ENCODE peak calls at places on chromosomes 16 and 17, in five cellular contexts. Q is brain microvascular endothelial cell, R is endothelial cell of umbilical vein, T is stomach, B is tibial artery. D is an unnamed sample.

GRCh38 chr17:43734376-43734775 is 24.2 kb downstream of the SOST start:
- DNase-seq in Q (peak), R (no peak), T (no peak), B (no peak), D (no peak)

GRCh38 chr17:82004485-82005455 is 17.9 kb downstream of the CENPX start:
- DNase-seq in Q (no peak), R (no peak), T (no peak), B (no peak), D (no peak)

GRCh38 chr17:4038076-4038475 is 73.8 kb upstream of the ATP2A3 start:
- DNase-seq in Q (no peak), R (no peak), T (no peak), B (no peak), D (no peak)

GRCh38 chr16:25111403-25112166 is at the start of gene LCMT1:
- DNase-seq in Q (peak), R (peak), T (peak), B (peak), D (peak)

GRCh38 chr16:88773812-88774291 is 11.2 kb downstream of the PIEZO1 start:
- DNase-seq in Q (peak), R (peak), T (peak), B (peak), D (no peak)

GRCh38 chr17:67759355-67760171 is 41.8 kb downstream of the NOL11 start:
- DNase-seq in Q (peak), R (no peak), T (no peak), B (no peak), D (no peak)

GRCh38 chr17:82184761-82185160 is 27.9 kb downstream of the CCDC57 start:
- DNase-seq in Q (no peak), R (no peak), T (no peak), B (no peak), D (no peak)

GRCh38 chr16:76214856-76215255 is 62.3 kb upstream of the CNTNAP4 start:
- DNase-seq in Q (no peak), R (no peak), T (no peak), B (no peak), D (no peak)

GRCh38 chr16:24635900-24636610 is 93.4 kb upstream of the TNRC6A start:
- DNase-seq in Q (peak), R (peak), T (peak), B (peak), D (no peak)

GRCh38 chr17:75096082-75096625 is 8.4 kb downstream of the SLC16A5 start:
- DNase-seq in Q (peak), R (peak), T (peak), B (peak), D (no peak)

GRCh38 chr16:74448990-74449389 is 27.7 kb upstream of the CLEC18B start:
- DNase-seq in Q (peak), R (peak), T (peak), B (peak), D (no peak)

GRCh38 chr16:17526956-17527355 is 56.2 kb upstream of the XYLT1 start:
- DNase-seq in Q (no peak), R (no peak), T (no peak), B (no peak), D (no peak)

GRCh38 chr17:63447688-63448005 is 1.5 kb upstream of the CYB561 start:
- DNase-seq in Q (no peak), R (peak), T (peak), B (no peak), D (no peak)

GRCh38 chr16:27298132-27298531 is 15.6 kb upstream of the IL4R start:
- DNase-seq in Q (no peak), R (no peak), T (no peak), B (no peak), D (no peak)

GRCh38 chr17:50100480-50100883 is 5.3 kb downstream of the PDK2 start:
- DNase-seq in Q (no peak), R (no peak), T (no peak), B (no peak), D (no peak)

GRCh38 chr17:19384723-19385391 is 2.1 kb downstream of the MFAP4 start:
- DNase-seq in Q (no peak), R (no peak), T (peak), B (peak), D (no peak)

GRCh38 chr17:69363488-69364210 is 36.7 kb upstream of the ABCA5 start:
- DNase-seq in Q (no peak), R (no peak), T (no peak), B (no peak), D (no peak)

GRCh38 chr17:35896011-35896587 is 15.9 kb upstream of the CCL5 start:
- DNase-seq in Q (peak), R (no peak), T (no peak), B (no peak), D (no peak)

GRCh38 chr16:3696425-3697218 is 20.7 kb downstream of the TRAP1 start:
- DNase-seq in Q (peak), R (no peak), T (peak), B (no peak), D (no peak)

GRCh38 chr17:15652960-15653359 is 31.2 kb downstream of the TRIM16 start:
- DNase-seq in Q (no peak), R (no peak), T (no peak), B (no peak), D (no peak)

GRCh38 chr17:15649861-15650391 is 30.4 kb upstream of the FBXW10B start:
- DNase-seq in Q (peak), R (peak), T (peak), B (peak), D (no peak)

GRCh38 chr17:15648384-15648783 is 28.9 kb upstream of the FBXW10B start:
- DNase-seq in Q (no peak), R (no peak), T (no peak), B (no peak), D (no peak)

GRCh38 chr17:15651001-15651582 is 31.6 kb upstream of the FBXW10B start:
- DNase-seq in Q (no peak), R (no peak), T (no peak), B (no peak), D (no peak)

DNA sequence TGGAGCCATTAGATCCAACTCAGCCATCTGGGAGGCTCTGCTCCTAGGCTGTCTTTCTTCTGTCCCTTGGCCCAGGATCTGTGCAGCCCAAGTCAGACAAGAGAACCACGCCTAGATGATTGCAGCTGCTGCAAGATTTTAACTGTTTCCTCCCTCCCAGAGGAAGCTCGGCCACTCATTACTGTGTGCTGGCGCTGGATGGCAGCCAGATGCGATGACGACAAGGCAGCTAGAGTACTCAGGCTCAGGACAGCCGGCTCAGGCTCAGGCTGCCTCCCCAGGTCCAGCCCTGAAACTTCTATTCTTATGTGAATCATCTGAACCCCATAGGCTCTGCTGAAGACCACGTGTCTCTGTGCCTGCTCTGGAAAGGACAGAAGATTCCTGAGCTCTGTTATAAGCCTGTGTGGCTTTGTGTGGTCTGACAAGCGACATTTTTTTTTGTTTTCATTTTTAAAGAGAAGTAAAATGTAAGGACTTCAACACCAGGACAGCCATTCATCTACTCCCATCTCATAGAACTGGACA is 32.1 kb upstream of the FBXW10B start:
- DNase-seq in Q (peak), R (peak), T (peak), B (peak), D (no peak)
- TF ChIP-seq CTCF in Q (no peak), R (peak), T (no peak), B (no peak), D (no peak)

GRCh38 chr17:76501827-76502307 is 644 bp upstream of the RHBDF2 start:
- DNase-seq in Q (no peak), R (no peak), T (peak), B (no peak), D (no peak)

GRCh38 chr17:76501018-76501826 is at the start of gene RHBDF2:
- DNase-seq in Q (peak), R (peak), T (peak), B (peak), D (peak)

GRCh38 chr17:76502326-76503211 is 1.3 kb upstream of the RHBDF2 start:
- DNase-seq in Q (no peak), R (no peak), T (peak), B (no peak), D (no peak)

GRCh38 chr17:76506408-76507328 is 5.4 kb upstream of the RHBDF2 start:
- DNase-seq in Q (peak), R (peak), T (peak), B (peak), D (peak)

GRCh38 chr17:76504117-76504516 is 2.9 kb upstream of the RHBDF2 start:
- DNase-seq in Q (no peak), R (no peak), T (no peak), B (no peak), D (no peak)
- TF ChIP-seq CTCF in Q (no peak), R (peak), T (no peak), B (no peak), D (no peak)

GRCh38 chr17:38746893-38747384 is 1.2 kb downstream of the PCGF2 start:
- DNase-seq in Q (no peak), R (no peak), T (no peak), B (no peak), D (no peak)

GRCh38 chr17:38748329-38749221 is at the start of gene PCGF2:
- DNase-seq in Q (peak), R (peak), T (peak), B (peak), D (no peak)

GRCh38 chr17:38746004-38746892 is 1.9 kb downstream of the PCGF2 start:
- DNase-seq in Q (no peak), R (no peak), T (no peak), B (no peak), D (no peak)

GRCh38 chr17:38749222-38750043 is 1.3 kb upstream of the PCGF2 start:
- DNase-seq in Q (no peak), R (peak), T (peak), B (peak), D (no peak)

GRCh38 chr17:38747385-38748328 is 479 bp downstream of the PCGF2 start:
- DNase-seq in Q (no peak), R (no peak), T (no peak), B (no peak), D (no peak)
- TF ChIP-seq CTCF in Q (no peak), R (peak), T (no peak), B (peak), D (no peak)

GRCh38 chr17:27644586-27644985 is 13.6 kb downstream of the LGALS9 start:
- DNase-seq in Q (no peak), R (no peak), T (no peak), B (peak), D (no peak)

GRCh38 chr17:27650836-27651235 is 19.8 kb downstream of the LGALS9 start:
- DNase-seq in Q (no peak), R (no peak), T (no peak), B (no peak), D (no peak)

GRCh38 chr17:27649929-27650328 is 18.9 kb downstream of the LGALS9 start:
- DNase-seq in Q (no peak), R (no peak), T (peak), B (peak), D (no peak)

GRCh38 chr17:27646232-27646631 is 15.2 kb downstream of the LGALS9 start:
- DNase-seq in Q (no peak), R (no peak), T (no peak), B (no peak), D (no peak)

GRCh38 chr17:27647755-27648154 is 16.8 kb downstream of the LGALS9 start:
- DNase-seq in Q (no peak), R (no peak), T (peak), B (no peak), D (no peak)
- TF ChIP-seq CTCF in Q (no peak), R (no peak), T (no peak), B (no peak), D (no peak)

DNA sequence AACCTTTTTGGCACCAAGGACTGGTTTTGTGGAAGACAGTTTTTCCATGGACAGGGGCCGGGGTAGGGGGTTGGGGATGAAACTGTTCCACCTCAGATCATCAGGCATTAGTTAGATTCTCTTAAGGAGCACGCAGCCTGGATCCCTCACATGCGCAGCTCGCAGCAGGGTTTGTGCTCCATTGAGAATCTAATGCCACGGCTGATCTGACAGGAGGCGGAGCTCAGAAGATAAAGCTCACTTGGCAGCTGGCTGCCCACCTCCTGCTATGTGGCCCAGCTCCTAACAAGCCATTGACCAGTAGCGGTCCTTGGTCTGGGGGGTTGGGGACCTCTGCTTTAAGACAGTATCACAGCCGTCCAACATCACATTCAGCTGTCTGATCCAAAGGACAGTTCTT is 62.5 kb downstream of the SLC39A11 start:
- DNase-seq in Q (no peak), R (no peak), T (no peak), B (no peak), D (no peak)
- TF ChIP-seq CTCF in Q (no peak), R (no peak), T (no peak), B (no peak), D (no peak)

DNA sequence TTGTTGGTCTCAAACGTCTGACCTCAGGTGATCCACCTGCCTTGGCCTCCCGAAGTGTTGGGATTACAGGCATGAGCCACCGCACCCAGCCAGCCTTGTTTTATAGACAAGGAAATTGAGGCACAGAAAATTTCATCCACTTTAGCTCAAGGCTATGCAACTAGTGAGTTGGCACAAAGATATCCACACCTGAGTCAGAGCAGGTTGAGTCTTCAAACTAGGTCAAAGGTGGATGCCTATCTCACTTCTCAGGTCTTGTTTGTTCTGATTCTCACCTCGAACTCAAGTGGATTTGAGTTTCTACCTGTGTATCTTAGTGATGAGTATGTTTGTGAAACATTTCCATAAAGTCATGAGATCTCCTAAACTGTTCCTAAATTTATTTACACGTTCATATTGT is 35.6 kb upstream of the GAS7 start:
- DNase-seq in Q (no peak), R (no peak), T (no peak), B (no peak), D (no peak)
- TF ChIP-seq CTCF in Q (no peak), R (no peak), T (no peak), B (no peak), D (no peak)

GRCh38 chr16:86575754-86576557 is 2.4 kb upstream of the FOXL1 start:
- DNase-seq in Q (peak), R (peak), T (peak), B (peak), D (no peak)
- TF ChIP-seq CTCF in Q (peak), R (peak), T (no peak), B (peak), D (no peak)